ENCODE peak calls at places on chromosomes 4 and X, in four cellular contexts. V is fibroblast of lung, W is GM23248, Y is endothelial cell of umbilical vein. K is an unnamed sample.

GRCh38 chrX:116232833-116233232 is 62.3 kb downstream of the AGTR2 start:
- DNase-seq in V (peak; percentile 77), Y (peak; percentile 17), W (peak; percentile 83), K (peak; percentile 74)

GRCh38 chr4:6333301-6334202 is 63.9 kb downstream of the WFS1 start:
- DNase-seq in V (no peak), Y (no peak), W (peak; percentile 11), K (no peak)

GRCh38 chr4:29708473-29708872 is 1011.7 kb upstream of the PCDH7 start:
- DNase-seq in V (peak; percentile 0), Y (no peak), W (no peak), K (peak; percentile 0)

GRCh38 chr4:114688063-114688462 is 89.5 kb downstream of the UGT8 start:
- DNase-seq in W (no peak), V (no peak), Y (no peak), K (no peak)

GRCh38 chrX:10111364-10112148 is 45.2 kb upstream of the CLCN4 start:
- DNase-seq in V (no peak), W (peak; percentile 42), Y (peak; percentile 17), K (no peak)

GRCh38 chr4:90444904-90445303 is 317.7 kb downstream of the CCSER1 start:
- DNase-seq in V (no peak), W (no peak), Y (no peak), K (no peak)

GRCh38 chrX:43677993-43678392 is 21.9 kb downstream of the MAOA start:
- DNase-seq in Y (no peak), W (no peak), V (no peak), K (no peak)

GRCh38 chrX:40169193-40170086 is 71.7 kb upstream of the BCOR start:
- DNase-seq in V (peak; percentile 73), Y (peak; percentile 78), W (no peak), K (peak; percentile 59)

DNA sequence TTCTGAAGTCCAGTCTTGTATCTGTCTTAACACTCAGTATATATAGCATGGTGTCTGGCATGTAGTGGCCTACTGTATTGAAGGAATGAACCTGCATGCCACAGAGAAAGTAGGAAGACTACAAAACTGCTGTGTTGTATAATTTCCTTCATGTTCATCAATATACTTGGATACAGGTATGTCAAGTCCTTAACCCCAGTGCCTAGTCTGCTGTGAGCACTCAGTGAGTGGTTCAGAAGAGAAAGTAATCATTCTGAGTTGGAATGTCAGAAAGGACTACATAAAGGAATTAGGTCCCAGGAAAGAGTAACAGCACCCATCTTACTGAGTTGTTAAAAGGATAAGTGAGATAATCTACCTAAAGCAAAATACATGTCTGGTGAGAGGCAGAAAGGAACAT is 32.0 kb downstream of the ABCE1 start:
- DNase-seq in Y (peak; percentile 12), V (no peak), W (no peak), K (no peak)
- H3K27ac ChIP-seq in Y (no peak overlapping the region), V (peak overlapping the region; percentile 54), W (peak overlapping the region; percentile 65), K (peak overlapping the region; percentile 51)

GRCh38 chrX:65686246-65686645 is 18.8 kb downstream of the MSN start:
- DNase-seq in V (no peak), Y (peak; percentile 41), W (no peak), K (no peak)

GRCh38 chrX:65687367-65687766 is 19.9 kb downstream of the MSN start:
- DNase-seq in W (no peak), V (no peak), Y (no peak), K (no peak)

GRCh38 chrX:65681810-65682209 is 14.4 kb downstream of the MSN start:
- DNase-seq in V (no peak), W (no peak), Y (no peak), K (no peak)

GRCh38 chrX:65688403-65688881 is 21.0 kb downstream of the MSN start:
- DNase-seq in W (peak; percentile 78), V (peak; percentile 77), Y (no peak), K (peak; percentile 67)

GRCh38 chrX:65685112-65685511 is 17.7 kb downstream of the MSN start:
- DNase-seq in Y (no peak), V (no peak), W (no peak), K (no peak)
- H3K4me1 ChIP-seq in Y (peaks cover 63% of the 10 kb centered on the region), V (peaks cover 9% of the 10 kb centered on the region), W (peaks cover 41% of the 10 kb centered on the region), K (peaks cover 33% of the 10 kb centered on the region)

DNA sequence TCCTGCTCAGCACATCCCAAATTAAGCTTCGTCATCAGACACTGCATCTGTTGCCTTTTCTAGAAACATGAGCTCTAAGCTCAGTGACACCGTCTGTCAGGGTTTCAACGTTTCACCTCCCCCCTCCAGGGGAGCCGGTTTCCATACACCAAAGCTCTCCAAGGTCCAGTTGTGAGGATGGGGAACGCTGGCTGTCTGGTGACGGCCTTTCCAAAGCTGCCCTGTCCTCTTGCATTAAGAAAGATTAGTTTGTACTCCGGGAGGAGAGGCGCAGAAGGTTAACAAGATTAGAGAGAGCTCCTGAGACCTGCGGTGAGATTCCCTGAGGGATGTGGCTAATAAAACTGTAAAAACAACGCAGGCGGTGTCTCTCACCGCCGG is 43.2 kb downstream of the ASMT start:
- DNase-seq in V (no peak), Y (no peak), W (no peak), K (no peak)
- H3K4me2 ChIP-seq in V (no peak overlapping the region), Y (peak overlapping the region; percentile 57), W (no peak overlapping the region), K (peak overlapping the region; percentile 49)

DNA sequence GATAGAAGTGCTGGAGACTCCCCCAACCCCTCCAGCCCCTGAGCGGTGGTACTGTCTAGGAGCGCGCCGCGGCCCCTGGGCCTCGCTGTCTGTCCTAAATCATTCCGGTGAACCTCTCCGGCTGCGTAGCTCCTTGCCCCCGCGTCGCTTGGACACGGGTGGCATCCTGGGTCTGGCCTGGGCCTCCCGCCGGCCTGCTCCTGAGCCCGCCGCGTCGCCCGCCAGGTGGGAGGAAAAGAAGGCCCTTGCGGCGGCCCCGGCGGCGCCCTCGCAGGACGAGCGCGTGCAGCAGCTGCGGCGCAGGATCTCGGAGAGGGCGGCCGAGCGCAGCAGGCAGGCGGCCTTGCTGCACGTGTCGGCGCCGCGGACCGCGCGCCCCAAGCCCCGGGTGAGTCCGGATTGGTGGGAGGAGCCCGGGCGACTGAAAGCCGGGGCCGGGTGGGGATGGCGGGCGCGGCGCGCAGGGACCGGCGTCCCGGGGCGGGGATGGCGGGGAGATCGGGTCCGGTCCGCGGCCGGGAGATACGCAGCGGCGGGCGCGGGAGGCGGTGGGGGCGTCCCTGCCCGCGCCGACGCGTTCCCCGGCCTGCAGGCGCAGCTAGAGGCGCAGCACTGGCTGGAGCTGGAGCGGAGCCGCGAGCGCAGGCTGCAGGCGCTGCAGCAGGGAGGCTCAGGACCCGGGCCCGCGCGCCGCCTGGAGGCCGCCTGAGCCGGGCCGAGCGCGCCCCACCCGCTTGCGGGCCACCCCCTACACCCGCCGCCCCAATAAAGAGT is 6.5 kb upstream of the RNF4 start:
- DNase-seq in V (peak; percentile 79), Y (peak; percentile 75), W (peak; percentile 87), K (peak; percentile 69)
- H3K27ac ChIP-seq in V (no peak overlapping the region), Y (no peak overlapping the region), W (no peak overlapping the region), K (no peak overlapping the region)